ENCODE peak calls at places on chromosome 20, in four cellular contexts. E, L, P and B are unnamed samples.

GRCh38 chr20:6636209-6637159 is 131.0 kb upstream of the BMP2 start:
- DNase-seq in E (no peak), L (peak; percentile 47), P (peak; percentile 63), B (no peak)

GRCh38 chr20:2398453-2398852 is 17.8 kb downstream of the TGM6 start:
- DNase-seq in E (no peak), L (no peak), P (no peak), B (no peak)

GRCh38 chr20:58303547-58303946 is 6.0 kb upstream of the RAB22A start:
- DNase-seq in E (no peak), L (no peak), P (no peak), B (no peak)

GRCh38 chr20:2692036-2692885 is at the start of gene EBF4:
- DNase-seq in E (peak; percentile 66), L (peak; percentile 26), P (no peak), B (no peak)

GRCh38 chr20:8073024-8073832 is 53.7 kb upstream of the TMX4 start:
- DNase-seq in E (no peak), L (peak; percentile 10), P (peak; percentile 29), B (no peak)

GRCh38 chr20:61117725-61118124 is 134.3 kb upstream of the CDH4 start:
- DNase-seq in E (no peak), L (peak; percentile 94), P (no peak), B (no peak)

GRCh38 chr20:2402271-2402980 is 21.7 kb downstream of the TGM6 start:
- DNase-seq in E (no peak), L (peak; percentile 54), P (peak; percentile 34), B (no peak)

GRCh38 chr20:49700411-49701185 is 13.1 kb downstream of the B4GALT5 start:
- DNase-seq in E (peak; percentile 40), L (peak; percentile 87), P (peak; percentile 69), B (no peak)

GRCh38 chr20:44911264-44911921 is 1.5 kb downstream of the PABPC1L start:
- DNase-seq in E (peak; percentile 87), L (peak; percentile 88), P (peak; percentile 96), B (no peak)

DNA sequence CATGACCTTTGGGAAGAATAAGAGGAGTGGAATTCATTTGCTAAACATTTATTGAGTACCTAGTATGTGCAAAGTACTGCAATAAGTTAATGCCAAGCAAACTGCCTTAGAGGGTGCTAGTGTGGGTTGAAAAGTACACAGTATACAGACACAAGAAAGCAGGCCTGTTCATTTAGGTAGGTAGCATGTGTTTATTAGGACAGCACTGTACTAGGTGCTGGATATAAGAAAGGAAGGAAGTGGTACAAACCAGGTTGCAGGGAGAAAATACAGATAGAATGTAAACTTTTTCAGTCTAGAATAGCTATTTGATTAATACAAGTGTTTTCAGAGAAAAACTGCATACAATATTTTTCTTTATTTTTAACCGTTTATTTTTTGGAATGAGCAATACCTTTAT is 68.1 kb downstream of the PHF20 start:
- DNase-seq in E (no peak), L (no peak), P (no peak), B (no peak)
- TF ChIP-seq MYC in E (no peak), L (no peak), P (no peak), B (no peak)

GRCh38 chr20:12593342-12593741 is 415.4 kb upstream of the SPTLC3 start:
- DNase-seq in E (no peak), L (no peak), P (no peak), B (no peak)

GRCh38 chr20:12595841-12596240 is 412.9 kb upstream of the SPTLC3 start:
- DNase-seq in E (no peak), L (no peak), P (no peak), B (no peak)

GRCh38 chr20:12592756-12593155 is 416.0 kb upstream of the SPTLC3 start:
- DNase-seq in E (no peak), L (no peak), P (no peak), B (no peak)

GRCh38 chr20:12596863-12597262 is 411.9 kb upstream of the SPTLC3 start:
- DNase-seq in E (no peak), L (no peak), P (no peak), B (no peak)

GRCh38 chr20:12594410-12595130 is 414.2 kb upstream of the SPTLC3 start:
- DNase-seq in E (no peak), L (peak; percentile 57), P (peak; percentile 13), B (no peak)
- TF ChIP-seq RAD21 in E (no peak), L (no peak), P (no peak), B (no peak)

GRCh38 chr20:33650111-33650752 is 11.9 kb upstream of the C20orf144 start:
- DNase-seq in E (peak; percentile 12), L (no peak), P (no peak), B (no peak)
- TF ChIP-seq MYC in E (no peak), L (no peak), P (no peak), B (no peak)

GRCh38 chr20:47857142-47857993 is 72.1 kb upstream of the SULF2 start:
- DNase-seq in E (peak; percentile 33), L (no peak), P (peak; percentile 26), B (no peak)
- TF ChIP-seq RAD21 in E (no peak), L (no peak), P (no peak), B (no peak)

GRCh38 chr20:51594999-51595532 is 52.5 kb upstream of the NFATC2 start:
- DNase-seq in E (peak; percentile 87), L (peak; percentile 89), P (peak; percentile 88), B (peak; percentile 45)

GRCh38 chr20:51598581-51598980 is 56.1 kb upstream of the NFATC2 start:
- DNase-seq in E (no peak), L (no peak), P (no peak), B (no peak)

GRCh38 chr20:51595744-51596143 is 53.2 kb upstream of the NFATC2 start:
- DNase-seq in E (no peak), L (no peak), P (no peak), B (no peak)

GRCh38 chr20:51597389-51598231 is 55.1 kb upstream of the NFATC2 start:
- DNase-seq in E (no peak), L (no peak), P (no peak), B (no peak)

GRCh38 chr20:51596656-51597388 is 54.3 kb upstream of the NFATC2 start:
- DNase-seq in E (no peak), L (no peak), P (no peak), B (no peak)
- TF ChIP-seq MYC in E (no peak), L (no peak), P (no peak), B (no peak)

GRCh38 chr20:16821211-16822089 is 73.3 kb downstream of the OTOR start:
- DNase-seq in E (peak; percentile 30), L (peak; percentile 65), P (peak; percentile 46), B (no peak)
- TF ChIP-seq RAD21 in E (peak; percentile 52), L (peak; percentile 61), P (peak; percentile 63), B (peak; percentile 59)

DNA sequence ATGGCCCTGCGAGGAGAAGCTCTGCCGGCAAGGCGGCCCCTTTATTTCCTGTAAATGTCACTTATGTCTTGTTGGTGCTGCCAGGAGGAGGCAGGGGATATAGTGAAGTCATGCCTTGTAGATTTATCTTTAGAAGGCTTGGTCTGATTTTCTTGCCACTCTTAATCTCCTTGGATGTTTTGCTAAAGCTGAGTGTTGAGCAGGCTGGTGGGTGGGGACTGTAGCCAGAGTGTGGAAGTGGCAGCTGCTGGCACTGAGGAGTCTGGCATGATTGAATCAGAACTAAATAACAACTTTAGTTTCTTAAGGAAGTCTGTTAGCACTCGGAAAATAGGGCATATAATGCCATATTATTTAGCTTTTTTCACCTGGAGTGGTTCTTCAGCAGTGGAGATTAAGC is 77.9 kb downstream of the PHF20 start:
- DNase-seq in E (no peak), L (no peak), P (no peak), B (no peak)
- TF ChIP-seq MYC in E (no peak), L (no peak), P (no peak), B (no peak)

GRCh38 chr20:62805711-62806382 is 1.2 kb downstream of the OGFR start:
- DNase-seq in E (no peak), L (no peak), P (peak; percentile 90), B (no peak)
- TF ChIP-seq RAD21 in E (no peak), L (no peak), P (peak; percentile 12), B (no peak)

DNA sequence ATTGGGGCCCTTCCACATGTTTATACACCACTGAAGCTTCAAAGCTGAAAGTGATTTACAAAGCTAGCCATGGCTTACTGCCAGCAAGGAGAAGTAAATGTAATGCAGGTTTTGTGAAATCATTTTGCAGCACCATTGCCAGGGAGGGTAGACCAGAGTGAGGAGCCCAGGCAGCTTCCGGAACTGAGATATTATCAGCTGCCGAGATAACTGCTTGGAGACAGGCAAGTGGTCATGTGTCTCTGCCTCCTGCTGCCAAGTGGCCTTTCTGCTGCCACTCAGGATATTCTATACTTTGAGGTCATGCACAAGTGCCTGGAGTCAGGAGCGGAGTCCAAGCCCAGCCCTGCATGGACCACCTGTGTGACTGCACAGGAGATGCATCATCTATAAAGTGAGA is 160.2 kb downstream of the SYNDIG1 start:
- DNase-seq in E (no peak), L (no peak), P (no peak), B (no peak)
- TF ChIP-seq MYC in E (no peak), L (no peak), P (no peak), B (no peak)